ENCODE peak calls at places on chromosomes 2 and 18, in seven cellular contexts. K is brain microvascular endothelial cell, V is breast epithelium, S is A549, Z is left ventricle myocardium inferior, J is transverse colon, N is tibial nerve. Q is an unnamed sample.
A peak's percentile ranks its signal among the peaks of the same experiment; 100 is the strongest.

GRCh38 chr2:171522057-171522803 is at the start of gene CYBRD1:
- DNase-seq in K (peak; percentile 63), V (peak; percentile 83), S (peak; percentile 78), Z (peak; percentile 90), J (peak; percentile 80), N (peak; percentile 84), Q (peak; percentile 81)

GRCh38 chr18:73461780-73462059 is 593.9 kb upstream of the NETO1 start:
- DNase-seq in K (peak; percentile 15), V (no peak), S (no peak), Z (no peak), J (no peak), N (no peak), Q (no peak)

GRCh38 chr2:137998503-137998902 is 34.2 kb downstream of the HNMT start:
- DNase-seq in K (no peak), V (no peak), S (no peak), Z (no peak), J (no peak), N (no peak), Q (no peak)

GRCh38 chr18:27735117-27735516 is 441.8 kb downstream of the CDH2 start:
- DNase-seq in K (no peak), V (no peak), S (no peak), Z (no peak), J (no peak), N (no peak), Q (no peak)

GRCh38 chr2:110101911-110102774 is 13.5 kb downstream of the MALL start:
- DNase-seq in K (no peak), V (no peak), S (peak; percentile 82), Z (no peak), J (no peak), N (no peak), Q (no peak)

GRCh38 chr2:15177103-15177502 is 384.0 kb downstream of the NBAS start:
- DNase-seq in K (peak; percentile 57), V (no peak), S (no peak), Z (no peak), J (no peak), N (no peak), Q (peak; percentile 68)

GRCh38 chr2:65639156-65639876 is 206.9 kb upstream of the SPRED2 start:
- DNase-seq in K (peak; percentile 31), V (no peak), S (no peak), Z (no peak), J (no peak), N (no peak), Q (no peak)

GRCh38 chr2:59027320-59027719 is 786.2 kb upstream of the FANCL start:
- DNase-seq in K (no peak), V (no peak), S (no peak), Z (no peak), J (no peak), N (no peak), Q (no peak)

GRCh38 chr2:36611316-36611990 is 13.5 kb upstream of the FEZ2 start:
- DNase-seq in K (no peak), V (no peak), S (no peak), Z (no peak), J (no peak), N (no peak), Q (no peak)

GRCh38 chr2:1538663-1539062 is 125.4 kb downstream of the TPO start:
- DNase-seq in K (peak; percentile 43), V (no peak), S (peak; percentile 71), Z (no peak), J (no peak), N (no peak), Q (no peak)

GRCh38 chr2:217880490-217880889 is 122.3 kb downstream of the TNS1 start:
- DNase-seq in K (no peak), V (no peak), S (no peak), Z (no peak), J (no peak), N (no peak), Q (no peak)

GRCh38 chr2:9800975-9801723 is 42.1 kb upstream of the TAF1B start:
- DNase-seq in K (peak; percentile 74), V (peak; percentile 56), S (peak; percentile 23), Z (peak; percentile 38), J (no peak), N (no peak), Q (peak; percentile 39)

GRCh38 chr18:3665780-3666525 is 216.0 kb downstream of the TGIF1 start:
- DNase-seq in K (peak; percentile 85), V (peak; percentile 83), S (peak; percentile 93), Z (peak; percentile 75), J (peak; percentile 88), N (peak; percentile 86), Q (peak; percentile 21)

GRCh38 chr2:191754103-191754502 is 76.2 kb downstream of the NABP1 start:
- DNase-seq in K (no peak), V (no peak), S (no peak), Z (no peak), J (no peak), N (no peak), Q (no peak)

GRCh38 chr2:28175028-28175427 is 217.6 kb upstream of the FOSL2 start:
- DNase-seq in K (no peak), V (no peak), S (no peak), Z (no peak), J (no peak), N (no peak), Q (no peak)

GRCh38 chr2:159111346-159111922 is 143.0 kb downstream of the TANC1 start:
- DNase-seq in K (no peak), V (peak; percentile 61), S (no peak), Z (peak; percentile 50), J (no peak), N (no peak), Q (no peak)

GRCh38 chr2:175690113-175690716 is 311.9 kb downstream of the LNPK start:
- DNase-seq in K (peak; percentile 71), V (no peak), S (peak; percentile 67), Z (no peak), J (peak; percentile 24), N (peak; percentile 75), Q (peak; percentile 15)

GRCh38 chr18:27763936-27764335 is 413.0 kb downstream of the CDH2 start:
- DNase-seq in K (no peak), V (no peak), S (no peak), Z (no peak), J (no peak), N (no peak), Q (no peak)

GRCh38 chr2:98637401-98638144 is 29.2 kb downstream of the UNC50 start:
- DNase-seq in K (no peak), V (no peak), S (no peak), Z (no peak), J (no peak), N (no peak), Q (peak; percentile 52)

GRCh38 chr2:152036611-152037469 is 62.0 kb downstream of the CACNB4 start:
- DNase-seq in K (peak; percentile 71), V (no peak), S (peak; percentile 76), Z (peak; percentile 41), J (peak; percentile 66), N (peak; percentile 90), Q (no peak)

GRCh38 chr2:106065268-106065982 is 128.7 kb downstream of the UXS1 start:
- DNase-seq in K (no peak), V (no peak), S (no peak), Z (peak; percentile 45), J (no peak), N (no peak), Q (no peak)

GRCh38 chr2:109217362-109218086 is 88.5 kb downstream of the SH3RF3 start:
- DNase-seq in K (peak; percentile 45), V (no peak), S (no peak), Z (no peak), J (peak; percentile 28), N (no peak), Q (no peak)

GRCh38 chr18:31723998-31724711 is 36.5 kb downstream of the SLC25A52 start:
- DNase-seq in K (no peak), V (peak; percentile 57), S (no peak), Z (peak; percentile 32), J (peak; percentile 10), N (no peak), Q (peak; percentile 9)

GRCh38 chr2:33492735-33493134 is 16.3 kb downstream of the RASGRP3 start:
- DNase-seq in K (no peak), V (no peak), S (no peak), Z (no peak), J (no peak), N (no peak), Q (no peak)

GRCh38 chr2:33488715-33489540 is 12.5 kb downstream of the RASGRP3 start:
- DNase-seq in K (no peak), V (no peak), S (no peak), Z (no peak), J (no peak), N (no peak), Q (no peak)

GRCh38 chr2:33488178-33488690 is 11.8 kb downstream of the RASGRP3 start:
- DNase-seq in K (no peak), V (no peak), S (no peak), Z (no peak), J (no peak), N (no peak), Q (no peak)

GRCh38 chr2:33491685-33492084 is 15.2 kb downstream of the RASGRP3 start:
- DNase-seq in K (no peak), V (no peak), S (no peak), Z (no peak), J (no peak), N (no peak), Q (no peak)

GRCh38 chr2:33489835-33490431 is 13.5 kb downstream of the RASGRP3 start:
- DNase-seq in K (no peak), V (no peak), S (no peak), Z (no peak), J (no peak), N (no peak), Q (no peak)
- H3K4me3 ChIP-seq in K (no peak overlapping the region), V (no peak overlapping the region), S (no peak overlapping the region), Z (no peak overlapping the region), J (no peak overlapping the region), N (no peak overlapping the region), Q (no peak overlapping the region)

GRCh38 chr2:74886811-74887210 is 52.9 kb downstream of the HK2 start:
- DNase-seq in K (no peak), V (no peak), S (peak; percentile 35), Z (no peak), J (no peak), N (no peak), Q (no peak)
- TF ChIP-seq CTCF in K (peak; percentile 12), V (no peak), S (peak; percentile 20), Z (no peak), J (no peak), N (no peak), Q (no peak)

DNA sequence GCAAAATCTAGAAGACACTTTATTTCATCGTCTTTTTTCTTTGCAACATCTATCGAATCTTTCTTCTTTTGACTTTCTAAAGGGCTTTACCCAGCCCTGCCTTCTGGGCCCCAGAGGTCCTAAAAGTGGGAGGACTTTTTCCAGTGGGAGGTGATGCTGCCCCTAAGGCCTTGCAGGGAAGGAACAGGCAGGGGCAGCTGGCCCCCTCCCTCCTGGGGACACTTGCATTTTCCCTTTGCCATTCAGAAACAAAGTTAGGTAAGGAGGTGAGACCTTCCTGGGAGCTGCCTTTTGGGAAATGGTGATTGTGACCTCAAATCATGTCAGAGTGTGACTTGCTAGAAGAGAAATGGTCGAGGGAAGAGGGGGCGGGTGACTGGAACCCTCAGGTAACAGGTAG is 132.7 kb downstream of the GLI2 start:
- DNase-seq in K (no peak), V (no peak), S (no peak), Z (no peak), J (no peak), N (no peak), Q (no peak)
- H3K4me3 ChIP-seq in K (peak overlapping the region; percentile 54), V (peak overlapping the region; percentile 73), S (no peak overlapping the region), Z (peak overlapping the region; percentile 63), J (no peak overlapping the region), N (no peak overlapping the region), Q (no peak overlapping the region)

GRCh38 chr2:102235491-102235890 is 48.7 kb downstream of the IL1RL2 start:
- DNase-seq in K (no peak), V (no peak), S (peak; percentile 42), Z (no peak), J (no peak), N (no peak), Q (no peak)
- TF ChIP-seq CTCF in K (peak; percentile 69), V (no peak), S (no peak), Z (no peak), J (no peak), N (peak; percentile 15), Q (peak; percentile 31)

Q was measured in GM06990.